ENCODE peak calls at places on chromosomes 7 and 10, in nine cellular contexts. M is WERI-Rb-1; S is K562; I is stimulated activated CD4-positive, alpha-beta T cell treated with anti-CD3 and anti-CD28 coated beads, TNF-alpha, amount 100 ng/mL, for 48 hours; H is CD8-positive, alpha-beta memory T cell; K is ELR; B is stimulated activated naive CD4-positive, alpha-beta T cell treated with Interleukin-2 at 50 U/mL for 16 hours; R is NCI-H1105; F is IMR-90. P is an unnamed sample.

GRCh38 chr7:131057015-131057518 is 270.6 kb upstream of the MKLN1 start:
- DNase-seq in R (no peak), I (no peak), F (peak), B (no peak), S (no peak), H (no peak), M (no peak), K (no peak), P (no peak)

GRCh38 chr7:115300228-115300870 is 378.5 kb downstream of the MDFIC start:
- DNase-seq in R (no peak), I (no peak), M (no peak), F (peak), K (peak), H (no peak), B (no peak), S (no peak), P (no peak)

GRCh38 chr10:123582084-123582989 is 83.8 kb upstream of the GPR26 start:
- DNase-seq in I (peak), H (peak), M (peak), S (peak), B (peak), K (peak), R (peak), F (peak), P (peak)

GRCh38 chr10:33129987-33130386 is 172.0 kb upstream of the ITGB1 start:
- DNase-seq in K (peak), S (no peak), I (no peak), B (no peak), R (no peak), M (no peak), F (peak), H (no peak), P (no peak)

GRCh38 chr7:2478387-2478760 is 2.2 kb upstream of the GRIFIN start:
- DNase-seq in M (no peak), R (no peak), K (no peak), I (no peak), S (no peak), H (no peak), B (no peak), F (no peak), P (peak)

GRCh38 chr10:97676770-97677581 is 10.1 kb downstream of the AVPI1 start:
- DNase-seq in I (no peak), M (peak), R (peak), F (peak), B (peak), K (peak), H (peak), S (peak), P (peak)

GRCh38 chr10:104273899-104274575 is 5.1 kb downstream of the GSTO2 start:
- DNase-seq in I (no peak), H (no peak), B (no peak), S (no peak), K (no peak), R (no peak), F (no peak), M (no peak), P (no peak)

GRCh38 chr10:126569513-126570447 is 100.7 kb downstream of the C10orf90 start:
- DNase-seq in F (peak), R (no peak), K (peak), S (no peak), I (no peak), H (no peak), M (no peak), B (no peak), P (no peak)

GRCh38 chr7:90839892-90840291 is 243.8 kb downstream of the CDK14 start:
- DNase-seq in M (no peak), I (no peak), H (no peak), K (no peak), R (no peak), B (no peak), S (no peak), F (no peak), P (no peak)

GRCh38 chr10:116215651-116216050 is 57.4 kb downstream of the GFRA1 start:
- DNase-seq in R (no peak), K (no peak), H (no peak), M (no peak), I (no peak), F (no peak), S (no peak), B (no peak), P (no peak)

GRCh38 chr7:148585399-148585798 is 5.2 kb upstream of the C7orf33 start:
- DNase-seq in K (no peak), I (no peak), H (no peak), F (no peak), B (no peak), M (no peak), S (peak), R (no peak), P (no peak)

GRCh38 chr10:59666310-59666709 is 43.3 kb downstream of the SLC16A9 start:
- DNase-seq in H (no peak), I (no peak), S (no peak), B (no peak), R (no peak), M (no peak), F (no peak), K (no peak), P (no peak)

GRCh38 chr10:104077282-104078151 is 8.2 kb downstream of the COL17A1 start:
- DNase-seq in H (no peak), I (no peak), M (no peak), R (peak), K (peak), F (no peak), S (no peak), B (no peak), P (no peak)

GRCh38 chr7:50073093-50073492 is 20.0 kb downstream of the ZPBP start:
- DNase-seq in H (no peak), K (no peak), M (no peak), B (no peak), S (no peak), F (no peak), I (no peak), R (no peak), P (no peak)

GRCh38 chr10:89563861-89564478 is 28.6 kb upstream of the SLC16A12 start:
- DNase-seq in K (peak), S (peak), H (peak), F (peak), M (no peak), I (peak), R (no peak), B (no peak), P (peak)

GRCh38 chr7:11584406-11585031 is 247.5 kb downstream of the THSD7A start:
- DNase-seq in B (no peak), H (no peak), I (no peak), M (no peak), F (no peak), S (no peak), R (no peak), K (no peak), P (no peak)

GRCh38 chr10:60096761-60097513 is 190.6 kb upstream of the CCDC6 start:
- DNase-seq in M (no peak), K (no peak), B (no peak), I (no peak), F (no peak), S (peak), R (no peak), H (no peak), P (no peak)

GRCh38 chr10:69087600-69088470 is at the start of gene SRGN:
- DNase-seq in M (no peak), I (peak), H (peak), R (no peak), B (peak), K (peak), F (peak), S (peak), P (peak)

GRCh38 chr7:44988718-44989117 is 9.9 kb upstream of the MYO1G start:
- DNase-seq in S (no peak), M (no peak), R (no peak), I (no peak), B (no peak), H (no peak), F (no peak), K (peak), P (no peak)

GRCh38 chr7:77940647-77941046 is 142.1 kb downstream of the PHTF2 start:
- DNase-seq in M (no peak), F (peak), H (no peak), I (no peak), K (peak), R (no peak), B (no peak), S (peak), P (no peak)

GRCh38 chr7:101179117-101179779 is 845 bp downstream of the NAT16 start:
- DNase-seq in R (peak), B (no peak), F (no peak), S (no peak), M (no peak), K (no peak), I (no peak), H (no peak), P (no peak)

GRCh38 chr7:5143106-5143505 is 46.9 kb upstream of the WIPI2 start:
- DNase-seq in M (no peak), H (peak), R (no peak), B (no peak), S (no peak), F (no peak), I (no peak), K (no peak), P (no peak)

GRCh38 chr10:120841522-120842189 is 9.5 kb upstream of the WDR11 start:
- DNase-seq in F (no peak), B (no peak), S (no peak), R (no peak), I (no peak), H (no peak), M (no peak), K (peak), P (peak)

GRCh38 chr7:92697012-92697411 is 106.8 kb upstream of the FAM133B start:
- DNase-seq in K (no peak), I (no peak), F (no peak), B (no peak), H (no peak), R (no peak), S (no peak), M (no peak), P (no peak)

GRCh38 chr10:133176546-133176945 is 16.5 kb downstream of the KNDC1 start:
- DNase-seq in F (no peak), M (no peak), H (no peak), K (no peak), B (no peak), S (no peak), R (no peak), I (no peak), P (no peak)

GRCh38 chr7:6273380-6273837 is 985 bp upstream of the CYTH3 start:
- DNase-seq in B (no peak), M (no peak), H (no peak), I (no peak), S (no peak), K (no peak), F (no peak), R (peak), P (peak)

GRCh38 chr10:11146402-11147171 is 128.9 kb downstream of the CELF2 start:
- DNase-seq in M (no peak), H (no peak), I (no peak), F (peak), K (no peak), B (no peak), R (no peak), S (no peak), P (no peak)

GRCh38 chr7:64775289-64775688 is 18.9 kb upstream of the ZNF138 start:
- DNase-seq in B (no peak), S (peak), M (no peak), K (peak), F (peak), H (no peak), I (no peak), R (no peak), P (no peak)

GRCh38 chr7:158988302-158988862 is 132.0 kb downstream of the DYNC2I1 start:
- DNase-seq in R (no peak), S (no peak), I (no peak), M (no peak), F (no peak), K (no peak), H (no peak), B (no peak), P (no peak)

GRCh38 chr10:22554481-22555182 is 159.7 kb downstream of the PIP4K2A start:
- DNase-seq in R (no peak), F (peak), S (no peak), K (no peak), B (no peak), I (no peak), M (no peak), H (no peak), P (no peak)

GRCh38 chr10:3132036-3133025 is 40.3 kb downstream of the PITRM1 start:
- DNase-seq in H (no peak), K (peak), B (no peak), R (no peak), I (no peak), M (no peak), S (no peak), F (no peak), P (no peak)

GRCh38 chr10:30553625-30554442 is 75.7 kb downstream of the LYZL2 start:
- DNase-seq in B (no peak), H (no peak), R (no peak), M (no peak), S (peak), F (peak), K (peak), I (no peak), P (no peak)

GRCh38 chr7:52270301-52270700 is 765.1 kb upstream of the POM121L12 start:
- DNase-seq in K (no peak), B (no peak), S (no peak), I (no peak), H (no peak), F (no peak), M (no peak), R (no peak), P (no peak)

GRCh38 chr7:68414631-68415425 is 1183.4 kb upstream of the AUTS2 start:
- DNase-seq in F (no peak), S (peak), R (no peak), I (no peak), K (no peak), M (no peak), B (no peak), H (no peak), P (no peak)

GRCh38 chr10:96974348-96974747 is 142.2 kb downstream of the LCOR start:
- DNase-seq in M (no peak), F (peak), R (no peak), S (no peak), I (no peak), K (no peak), H (no peak), B (no peak), P (no peak)

GRCh38 chr10:81817611-81818160 is 57.3 kb upstream of the NRG3 start:
- DNase-seq in K (no peak), S (no peak), B (no peak), H (no peak), I (no peak), M (no peak), F (no peak), R (no peak), P (no peak)

GRCh38 chr7:129161524-129161923 is 17.0 kb downstream of the TSPAN33 start:
- DNase-seq in I (no peak), K (no peak), S (no peak), R (no peak), F (no peak), B (no peak), H (no peak), M (no peak), P (no peak)

GRCh38 chr10:50540826-50541122 is 83.0 kb downstream of the SGMS1 start:
- DNase-seq in B (no peak), I (no peak), M (no peak), R (no peak), S (no peak), K (no peak), F (no peak), H (no peak), P (no peak)

GRCh38 chr10:122648599-122649428 is 50.8 kb downstream of the C10orf120 start:
- DNase-seq in B (no peak), I (peak), M (peak), F (peak), S (peak), H (no peak), R (peak), K (peak), P (peak)

P was measured in PC-9.